ENCODE peak calls at places on chromosome 3, in five cellular contexts. One of them, this sample, is unnamed.
A peak's percentile ranks its signal among the peaks of the same experiment; 100 is the strongest.

GRCh38 chr3:108283006-108283405 is 13.3 kb upstream of the HHLA2 start:
- DNase-seq in activated T-helper 1 cell treated with Interleukin-2 at 50 U/mL for 16 hours: no peak
- DNase-seq in AG04450: no peak
- DNase-seq in substantia nigra: no peak
- DNase-seq in Right ventricle myocardium superior: no peak
- DNase-seq in this sample: no peak

GRCh38 chr3:55647675-55648074 is 160.6 kb upstream of the WNT5A start:
- DNase-seq in activated T-helper 1 cell treated with Interleukin-2 at 50 U/mL for 16 hours: no peak
- DNase-seq in AG04450: no peak
- DNase-seq in substantia nigra: no peak
- DNase-seq in Right ventricle myocardium superior: no peak
- DNase-seq in this sample: no peak

GRCh38 chr3:50486219-50486888 is 17.1 kb downstream of the CACNA2D2 start:
- DNase-seq in activated T-helper 1 cell treated with Interleukin-2 at 50 U/mL for 16 hours: no peak
- DNase-seq in AG04450: no peak
- DNase-seq in substantia nigra: no peak
- DNase-seq in Right ventricle myocardium superior: no peak
- DNase-seq in this sample: no peak

GRCh38 chr3:129936757-129937156 is 37.8 kb upstream of the TRH start:
- DNase-seq in activated T-helper 1 cell treated with Interleukin-2 at 50 U/mL for 16 hours: no peak
- DNase-seq in AG04450: peak; percentile 6
- DNase-seq in substantia nigra: peak; percentile 22
- DNase-seq in Right ventricle myocardium superior: no peak
- DNase-seq in this sample: peak; percentile 34

GRCh38 chr3:113166719-113167492 is 44.5 kb upstream of the BOC start:
- DNase-seq in activated T-helper 1 cell treated with Interleukin-2 at 50 U/mL for 16 hours: no peak
- DNase-seq in AG04450: peak; percentile 16
- DNase-seq in substantia nigra: peak; percentile 22
- DNase-seq in Right ventricle myocardium superior: peak; percentile 60
- DNase-seq in this sample: peak; percentile 30

GRCh38 chr3:171459942-171460225 is 321 bp downstream of the TNIK start:
- DNase-seq in activated T-helper 1 cell treated with Interleukin-2 at 50 U/mL for 16 hours: no peak
- DNase-seq in AG04450: no peak
- DNase-seq in substantia nigra: no peak
- DNase-seq in Right ventricle myocardium superior: no peak
- DNase-seq in this sample: no peak

GRCh38 chr3:195238626-195239118 is 32.3 kb downstream of the XXYLT1 start:
- DNase-seq in activated T-helper 1 cell treated with Interleukin-2 at 50 U/mL for 16 hours: no peak
- DNase-seq in AG04450: no peak
- DNase-seq in substantia nigra: no peak
- DNase-seq in Right ventricle myocardium superior: no peak
- DNase-seq in this sample: no peak

GRCh38 chr3:112319516-112320276 is 13.3 kb upstream of the CD200 start:
- DNase-seq in activated T-helper 1 cell treated with Interleukin-2 at 50 U/mL for 16 hours: no peak
- DNase-seq in AG04450: no peak
- DNase-seq in substantia nigra: no peak
- DNase-seq in Right ventricle myocardium superior: no peak
- DNase-seq in this sample: no peak

GRCh38 chr3:191762323-191762960 is 301.5 kb downstream of the PYDC2 start:
- DNase-seq in activated T-helper 1 cell treated with Interleukin-2 at 50 U/mL for 16 hours: no peak
- DNase-seq in AG04450: no peak
- DNase-seq in substantia nigra: no peak
- DNase-seq in Right ventricle myocardium superior: no peak
- DNase-seq in this sample: no peak